ENCODE peak calls at places on chromosomes 11 and 22, in ten cellular contexts. Q is activated CD4-positive, alpha-beta T cell treated with anti-CD3 and anti-CD28 coated beads for 36 hours; A is HuH-7.5; R is stimulated activated CD4-positive, alpha-beta T cell treated with anti-CD3 and anti-CD28 coated beads, Interleukin-12 subunit alpha, Interleukin-12 subunit beta, amount 100 ng/mL, for 48 hours; U is HT1080; X is T-helper 2 cell; J is neuronal stem cell; O is psoas muscle; S is KG1; P is central memory CD4-positive, alpha-beta T cell. Z is an unnamed sample.
A peak's percentile ranks its signal among the peaks of the same experiment; 100 is the strongest.

GRCh38 chr22:39306456-39307361 is 12.7 kb downstream of the RPL3 start:
- DNase-seq in Q (peak; percentile 79), A (no peak), R (no peak), U (no peak), X (no peak), J (no peak), O (no peak), S (no peak), P (no peak), Z (no peak)

GRCh38 chr11:88555018-88555828 is 217.7 kb upstream of the CTSC start:
- DNase-seq in Q (no peak), A (no peak), R (no peak), U (peak; percentile 99), X (no peak), J (no peak), O (no peak), S (no peak), P (no peak), Z (peak; percentile 97)

GRCh38 chr11:65861533-65862183 is 1.4 kb downstream of the MUS81 start:
- DNase-seq in Q (no peak), A (no peak), R (no peak), U (no peak), X (no peak), J (no peak), O (no peak), S (no peak), P (no peak), Z (no peak)

GRCh38 chr11:34151916-34152845 is 46.8 kb downstream of the NAT10 start:
- DNase-seq in Q (no peak), A (no peak), R (no peak), U (no peak), X (no peak), J (no peak), O (no peak), S (no peak), P (no peak), Z (no peak)

GRCh38 chr22:21448627-21449416 is 18.4 kb upstream of the TMEM191C start:
- DNase-seq in Q (no peak), A (no peak), R (no peak), U (no peak), X (no peak), J (no peak), O (peak; percentile 7), S (no peak), P (no peak), Z (no peak)

GRCh38 chr11:120773501-120774031 is 250.3 kb upstream of the TBCEL start:
- DNase-seq in Q (no peak), A (no peak), R (no peak), U (no peak), X (no peak), J (no peak), O (no peak), S (no peak), P (no peak), Z (peak; percentile 59)

GRCh38 chr22:42805998-42806481 is 51.0 kb downstream of the ARFGAP3 start:
- DNase-seq in Q (no peak), A (no peak), R (no peak), U (peak; percentile 17), X (no peak), J (no peak), O (no peak), S (no peak), P (no peak), Z (no peak)

GRCh38 chr11:32382339-32383049 is 52.8 kb downstream of the WT1 start:
- DNase-seq in Q (no peak), A (no peak), R (no peak), U (peak; percentile 47), X (no peak), J (no peak), O (no peak), S (no peak), P (no peak), Z (no peak)

GRCh38 chr11:128498846-128499245 is 88.5 kb downstream of the ETS1 start:
- DNase-seq in Q (no peak), A (no peak), R (no peak), U (peak; percentile 61), X (no peak), J (no peak), O (no peak), S (no peak), P (no peak), Z (no peak)

GRCh38 chr22:26890870-26891269 is 233.5 kb downstream of the MIAT start:
- DNase-seq in Q (no peak), A (no peak), R (no peak), U (no peak), X (no peak), J (no peak), O (no peak), S (no peak), P (no peak), Z (no peak)

GRCh38 chr22:29032014-29032475 is 29.6 kb downstream of the C22orf31 start:
- DNase-seq in Q (no peak), A (peak; percentile 39), R (no peak), U (no peak), X (no peak), J (no peak), O (no peak), S (no peak), P (no peak), Z (no peak)

GRCh38 chr11:116061322-116061721 is 557.1 kb upstream of the CADM1 start:
- DNase-seq in Q (no peak), A (no peak), R (no peak), U (no peak), X (no peak), J (no peak), O (no peak), S (no peak), P (no peak), Z (no peak)

GRCh38 chr11:124070906-124071621 is 29.9 kb upstream of the OR10G7 start:
- DNase-seq in Q (peak; percentile 84), A (peak; percentile 33), R (peak; percentile 49), U (peak; percentile 61), X (peak; percentile 37), J (peak; percentile 75), O (peak; percentile 50), S (peak; percentile 63), P (peak; percentile 45), Z (peak; percentile 50)

GRCh38 chr22:24178502-24179440 is 2.5 kb upstream of the SUSD2 start:
- DNase-seq in Q (no peak), A (no peak), R (no peak), U (no peak), X (no peak), J (no peak), O (no peak), S (no peak), P (no peak), Z (no peak)

GRCh38 chr11:44708063-44708462 is 18.7 kb upstream of the TSPAN18 start:
- DNase-seq in Q (no peak), A (no peak), R (no peak), U (no peak), X (no peak), J (no peak), O (peak; percentile 27), S (no peak), P (no peak), Z (no peak)

GRCh38 chr11:114257621-114258558 is 38.3 kb upstream of the NNMT start:
- DNase-seq in Q (no peak), A (peak; percentile 70), R (no peak), U (no peak), X (no peak), J (peak; percentile 90), O (peak; percentile 69), S (no peak), P (no peak), Z (no peak)

GRCh38 chr11:67345949-67346819 is 7.2 kb downstream of the POLD4 start:
- DNase-seq in Q (peak; percentile 45), A (no peak), R (no peak), U (peak; percentile 72), X (no peak), J (no peak), O (no peak), S (peak; percentile 41), P (no peak), Z (peak; percentile 59)

GRCh38 chr11:46967962-46968361 is 31.4 kb downstream of the CSTPP1 start:
- DNase-seq in Q (no peak), A (no peak), R (no peak), U (no peak), X (no peak), J (no peak), O (no peak), S (no peak), P (no peak), Z (no peak)

GRCh38 chr11:35363246-35364100 is 55.9 kb downstream of the SLC1A2 start:
- DNase-seq in Q (no peak), A (no peak), R (no peak), U (no peak), X (no peak), J (no peak), O (peak; percentile 70), S (no peak), P (no peak), Z (no peak)

GRCh38 chr11:61833478-61833877 is 5.4 kb downstream of the FADS2 start:
- DNase-seq in Q (peak; percentile 40), A (no peak), R (no peak), U (no peak), X (no peak), J (no peak), O (no peak), S (no peak), P (no peak), Z (no peak)

GRCh38 chr11:67422894-67423293 is 5.4 kb upstream of the RPS6KB2 start:
- DNase-seq in Q (no peak), A (no peak), R (no peak), U (peak; percentile 39), X (no peak), J (no peak), O (no peak), S (no peak), P (no peak), Z (no peak)

GRCh38 chr22:39613549-39613921 is 43.0 kb downstream of the CACNA1I start:
- DNase-seq in Q (no peak), A (no peak), R (no peak), U (no peak), X (no peak), J (no peak), O (no peak), S (no peak), P (no peak), Z (no peak)

GRCh38 chr22:42397332-42398246 is 34.6 kb downstream of the NFAM1 start:
- DNase-seq in Q (no peak), A (no peak), R (no peak), U (no peak), X (no peak), J (no peak), O (no peak), S (peak; percentile 17), P (no peak), Z (no peak)

GRCh38 chr11:34495724-34496377 is 17.7 kb downstream of the ELF5 start:
- DNase-seq in Q (no peak), A (no peak), R (no peak), U (peak; percentile 47), X (no peak), J (no peak), O (no peak), S (no peak), P (no peak), Z (no peak)

GRCh38 chr11:127651888-127652221 is 651.3 kb upstream of the KIRREL3 start:
- DNase-seq in Q (no peak), A (no peak), R (no peak), U (peak; percentile 61), X (no peak), J (no peak), O (no peak), S (no peak), P (no peak), Z (no peak)

GRCh38 chr11:60924110-60924905 is at the start of gene TMEM132A:
- DNase-seq in Q (peak; percentile 37), A (peak; percentile 100), R (no peak), U (peak; percentile 69), X (no peak), J (peak; percentile 63), O (peak; percentile 73), S (no peak), P (no peak), Z (peak; percentile 69)

GRCh38 chr11:1310315-1310687 is 869 bp upstream of the TOLLIP start:
- DNase-seq in Q (no peak), A (no peak), R (no peak), U (no peak), X (no peak), J (no peak), O (no peak), S (no peak), P (peak; percentile 20), Z (no peak)

GRCh38 chr22:27670701-27671412 is 130.7 kb downstream of the MN1 start:
- DNase-seq in Q (no peak), A (peak; percentile 65), R (no peak), U (peak; percentile 18), X (no peak), J (peak; percentile 90), O (peak; percentile 50), S (peak; percentile 23), P (no peak), Z (peak; percentile 56)

Z was measured in H4.